ENCODE peak calls at places on chromosomes 16 and 17, in five cellular contexts. N is naive thymus-derived CD4-positive, alpha-beta T cell; U is cardiac muscle cell; Z is esophagus muscularis mucosa; T is tibial artery. S is an unnamed sample.
A peak's percentile ranks its signal among the peaks of the same experiment; 100 is the strongest.

GRCh38 chr16:4393243-4393606 is 21.6 kb downstream of the VASN start:
- DNase-seq in N (no peak), U (no peak), Z (no peak), T (peak; percentile 86), S (no peak)

GRCh38 chr17:19553036-19553435 is 19.4 kb downstream of the SLC47A1 start:
- DNase-seq in N (no peak), U (no peak), Z (no peak), T (no peak), S (no peak)

GRCh38 chr16:12435730-12436129 is 368.0 kb downstream of the CPPED1 start:
- DNase-seq in N (no peak), U (no peak), Z (no peak), T (no peak), S (no peak)

GRCh38 chr17:78558181-78558850 is 18.9 kb downstream of the DNAH17 start:
- DNase-seq in N (no peak), U (no peak), Z (no peak), T (no peak), S (no peak)

GRCh38 chr16:73713301-73713700 is 583.3 kb upstream of the PSMD7 start:
- DNase-seq in N (no peak), U (no peak), Z (peak; percentile 50), T (peak; percentile 69), S (no peak)

GRCh38 chr17:27218719-27219488 is 75.0 kb upstream of the WSB1 start:
- DNase-seq in N (no peak), U (no peak), Z (peak; percentile 55), T (no peak), S (no peak)

GRCh38 chr17:73278465-73279453 is 17.1 kb upstream of the CPSF4L start:
- DNase-seq in N (no peak), U (peak; percentile 46), Z (no peak), T (no peak), S (peak; percentile 80)

GRCh38 chr17:64281962-64282752 is 19.1 kb upstream of the TEX2 start:
- DNase-seq in N (peak; percentile 53), U (peak; percentile 82), Z (no peak), T (no peak), S (peak; percentile 82)

GRCh38 chr16:87062569-87063442 is 254.4 kb downstream of the C16orf95 start:
- DNase-seq in N (peak; percentile 10), U (peak; percentile 89), Z (no peak), T (peak; percentile 89), S (peak; percentile 5)

GRCh38 chr17:72387487-72387886 is 266.7 kb downstream of the SOX9 start:
- DNase-seq in N (no peak), U (no peak), Z (no peak), T (no peak), S (no peak)

GRCh38 chr17:19979917-19980770 is 2.5 kb upstream of the AKAP10 start:
- DNase-seq in N (no peak), U (no peak), Z (no peak), T (peak; percentile 76), S (no peak)

GRCh38 chr17:13757871-13758270 is 156.1 kb upstream of the HS3ST3A1 start:
- DNase-seq in N (no peak), U (no peak), Z (no peak), T (no peak), S (no peak)

GRCh38 chr16:30934827-30935557 is 11.6 kb downstream of the FBXL19 start:
- DNase-seq in N (no peak), U (peak; percentile 58), Z (no peak), T (no peak), S (no peak)

GRCh38 chr16:28298511-28298878 is 6.2 kb downstream of the SBK1 start:
- DNase-seq in N (no peak), U (peak; percentile 48), Z (no peak), T (no peak), S (no peak)

GRCh38 chr17:38601539-38602351 is 4.0 kb downstream of the SRCIN1 start:
- DNase-seq in N (no peak), U (peak; percentile 66), Z (no peak), T (no peak), S (no peak)

GRCh38 chr16:89696598-89697128 is 4.8 kb downstream of the SPATA2L start:
- DNase-seq in N (no peak), U (no peak), Z (no peak), T (no peak), S (no peak)

GRCh38 chr16:89958068-89958467 is 9.5 kb downstream of the DEF8 start:
- DNase-seq in N (no peak), U (peak; percentile 42), Z (no peak), T (no peak), S (no peak)

GRCh38 chr17:59154721-59155438 is at the start of gene SKA2:
- DNase-seq in N (no peak), U (no peak), Z (peak; percentile 99), T (peak; percentile 68), S (peak; percentile 99)

GRCh38 chr17:50692448-50693040 is 15.2 kb downstream of the ANKRD40 start:
- DNase-seq in N (no peak), U (peak; percentile 11), Z (no peak), T (no peak), S (no peak)

GRCh38 chr16:386641-387156 is 4.9 kb upstream of the PGAP6 start:
- DNase-seq in N (no peak), U (no peak), Z (no peak), T (no peak), S (no peak)

GRCh38 chr17:44353656-44354331 is 8.7 kb downstream of the GRN start:
- DNase-seq in N (no peak), U (peak; percentile 64), Z (no peak), T (no peak), S (no peak)

GRCh38 chr16:3553138-3553923 is 23.9 kb downstream of the NLRC3 start:
- DNase-seq in N (no peak), U (no peak), Z (no peak), T (no peak), S (no peak)

GRCh38 chr17:42586514-42587230 is 9.1 kb upstream of the PSMC3IP start:
- DNase-seq in N (no peak), U (no peak), Z (no peak), T (no peak), S (no peak)

GRCh38 chr16:22326369-22326652 is 29.1 kb downstream of the POLR3E start:
- DNase-seq in N (no peak), U (no peak), Z (no peak), T (no peak), S (no peak)

DNA sequence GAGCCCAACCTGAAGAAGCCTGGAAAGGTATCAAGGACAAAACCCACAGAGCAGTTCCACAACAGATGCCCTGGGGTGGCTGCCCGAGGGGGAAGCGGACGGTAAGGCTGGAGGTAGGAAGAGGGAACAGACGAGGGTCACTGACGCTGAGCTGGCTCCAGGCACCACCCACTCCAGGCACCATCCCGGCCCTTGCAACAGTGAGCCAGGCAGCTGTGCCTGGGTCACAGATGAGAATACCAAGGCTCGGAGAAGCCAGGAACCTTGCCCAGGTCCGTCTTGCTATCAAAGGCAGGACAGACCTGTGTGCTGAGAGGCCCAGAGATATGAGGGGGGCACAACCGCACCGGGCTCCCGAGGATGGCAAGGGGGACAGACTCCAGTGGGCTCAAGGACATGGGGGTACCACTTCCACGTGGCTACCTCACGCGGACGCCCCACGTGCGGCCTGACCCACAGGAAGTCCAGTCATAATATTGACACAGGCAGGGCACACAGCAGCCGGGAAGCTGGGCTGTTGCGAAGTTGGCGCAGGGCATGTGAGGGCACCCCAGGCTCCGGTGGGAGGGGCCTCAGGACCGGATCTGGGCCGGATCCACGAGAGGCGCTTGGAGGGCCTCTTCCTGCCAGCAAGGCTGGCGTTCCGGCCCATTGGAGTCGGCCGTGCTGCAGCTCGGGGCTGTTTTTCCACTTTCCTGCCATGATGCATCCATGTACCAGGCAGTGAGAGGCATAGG is 29.9 kb downstream of the PEMT start:
- DNase-seq in N (no peak), U (no peak), Z (no peak), T (peak; percentile 74), S (no peak)
- H3K27ac ChIP-seq in N (no peak overlapping the region), U (no peak overlapping the region), Z (no peak overlapping the region), T (no peak overlapping the region), S (no peak overlapping the region)

DNA sequence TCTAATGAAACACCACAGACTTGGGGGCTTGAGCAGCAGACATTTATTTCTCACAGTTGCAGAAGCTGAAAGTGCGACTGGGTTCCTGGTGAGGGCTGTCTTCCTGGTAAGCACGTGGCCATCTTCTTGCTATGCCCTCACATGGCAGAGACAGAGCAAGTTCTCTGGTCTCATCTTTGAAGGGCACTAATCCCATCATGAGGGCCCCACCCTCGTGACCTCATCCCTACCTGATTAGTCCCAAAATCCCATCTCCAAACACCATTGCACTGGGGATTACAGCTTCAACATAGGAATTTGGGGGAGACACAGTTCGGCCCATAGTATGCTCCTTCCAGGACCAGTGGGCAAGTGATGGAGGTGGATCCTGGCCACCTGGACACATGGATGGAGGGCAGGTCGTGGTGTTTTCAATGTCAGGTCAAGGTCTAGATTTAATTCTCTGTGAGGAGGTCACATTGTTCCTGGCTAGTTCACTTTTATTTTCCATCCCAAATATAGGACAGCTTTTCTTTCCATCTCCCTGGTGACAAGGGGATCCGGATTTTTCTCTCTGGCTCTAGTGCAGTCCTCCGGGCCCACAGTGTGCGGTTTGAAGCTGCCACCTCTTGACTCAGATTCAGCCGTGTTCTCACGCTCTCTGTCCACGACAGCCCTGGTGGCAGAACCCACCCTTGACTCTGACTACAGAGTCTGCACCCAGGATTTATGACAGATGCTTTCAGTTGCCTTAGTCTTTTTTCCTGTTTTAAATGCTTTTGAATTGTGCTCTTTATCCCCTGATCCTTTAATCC is 160.5 kb upstream of the NOL11 start:
- DNase-seq in N (no peak), U (no peak), Z (no peak), T (no peak), S (peak; percentile 38)
- H3K27ac ChIP-seq in N (no peak overlapping the region), U (no peak overlapping the region), Z (no peak overlapping the region), T (no peak overlapping the region), S (no peak overlapping the region)

GRCh38 chr16:70694088-70694487 is 8.2 kb upstream of the MTSS2 start:
- DNase-seq in N (no peak), U (no peak), Z (no peak), T (no peak), S (no peak)

GRCh38 chr16:70691223-70692129 is 5.6 kb upstream of the MTSS2 start:
- DNase-seq in N (no peak), U (peak; percentile 55), Z (no peak), T (peak; percentile 98), S (peak; percentile 97)

GRCh38 chr16:70693231-70693671 is 7.4 kb upstream of the MTSS2 start:
- DNase-seq in N (no peak), U (peak; percentile 87), Z (no peak), T (peak; percentile 88), S (peak; percentile 93)

GRCh38 chr16:70692130-70692470 is 6.2 kb upstream of the MTSS2 start:
- DNase-seq in N (no peak), U (no peak), Z (no peak), T (no peak), S (no peak)

GRCh38 chr16:70692481-70693203 is 6.8 kb upstream of the MTSS2 start:
- DNase-seq in N (no peak), U (no peak), Z (no peak), T (peak; percentile 91), S (no peak)
- H3K27ac ChIP-seq in N (no peak overlapping the region), U (peak overlapping the region; percentile 99), Z (peak overlapping the region; percentile 97), T (peak overlapping the region; percentile 99), S (peak overlapping the region; percentile 99)

GRCh38 chr17:17848311-17848710 is 11.5 kb upstream of the SREBF1 start:
- DNase-seq in N (no peak), U (no peak), Z (no peak), T (no peak), S (no peak)

GRCh38 chr17:17851101-17851500 is 14.3 kb upstream of the SREBF1 start:
- DNase-seq in N (no peak), U (peak; percentile 87), Z (no peak), T (no peak), S (no peak)

GRCh38 chr17:17847726-17848125 is 10.9 kb upstream of the SREBF1 start:
- DNase-seq in N (no peak), U (no peak), Z (no peak), T (no peak), S (no peak)

GRCh38 chr17:17849863-17850373 is 13.1 kb upstream of the SREBF1 start:
- DNase-seq in N (peak; percentile 70), U (peak; percentile 73), Z (no peak), T (no peak), S (no peak)

GRCh38 chr17:17849147-17849820 is 12.5 kb upstream of the SREBF1 start:
- DNase-seq in N (peak; percentile 87), U (no peak), Z (no peak), T (peak; percentile 94), S (peak; percentile 83)
- H3K27ac ChIP-seq in N (peak overlapping the region; percentile 70), U (peak overlapping the region; percentile 53), Z (peak overlapping the region; percentile 75), T (peak overlapping the region; percentile 79), S (peak overlapping the region; percentile 80)